ENCODE peak calls at places on chromosomes 1 and 21, in ten cellular contexts. Z is brain microvascular endothelial cell, C is heart right ventricle, I is heart left ventricle, F is thoracic aorta, J is bronchial epithelial cell, R is lower lobe of right lung, G is cardiac muscle cell, U is GM23338, T is Panc1. Q is an unnamed sample.

GRCh38 chr1:2194319-2194897 is at the start of gene FAAP20:
- DNase-seq in Z (peak; percentile 46), C (peak; percentile 76), I (peak; percentile 79), F (no peak), J (peak; percentile 15), R (no peak), G (peak; percentile 82), U (peak; percentile 80), T (no peak), Q (no peak)

GRCh38 chr1:209620484-209620879 is 31.7 kb downstream of the LAMB3 start:
- DNase-seq in Z (no peak), C (no peak), I (no peak), F (no peak), J (peak; percentile 71), R (no peak), G (no peak), U (no peak), T (no peak), Q (no peak)

GRCh38 chr1:34279971-34280370 is 103.3 kb downstream of the C1orf94 start:
- DNase-seq in Z (no peak), C (no peak), I (no peak), F (no peak), J (no peak), R (no peak), G (no peak), U (no peak), T (no peak), Q (no peak)

GRCh38 chr1:12170263-12170671 is 3.5 kb downstream of the TNFRSF1B start:
- DNase-seq in Z (no peak), C (no peak), I (no peak), F (no peak), J (no peak), R (no peak), G (no peak), U (no peak), T (no peak), Q (no peak)

GRCh38 chr1:48767957-48768510 is 8.7 kb downstream of the BEND5 start:
- DNase-seq in Z (no peak), C (no peak), I (no peak), F (no peak), J (no peak), R (no peak), G (no peak), U (no peak), T (no peak), Q (no peak)

GRCh38 chr1:229121845-229122436 is 149.0 kb upstream of the RAB4A start:
- DNase-seq in Z (no peak), C (no peak), I (no peak), F (no peak), J (no peak), R (no peak), G (no peak), U (peak; percentile 42), T (no peak), Q (no peak)

GRCh38 chr1:198549863-198550262 is 9.4 kb upstream of the ATP6V1G3 start:
- DNase-seq in Z (no peak), C (no peak), I (no peak), F (no peak), J (no peak), R (no peak), G (no peak), U (no peak), T (no peak), Q (no peak)

GRCh38 chr1:71464016-71464415 is 383.2 kb upstream of the ZRANB2 start:
- DNase-seq in Z (no peak), C (no peak), I (no peak), F (no peak), J (peak; percentile 19), R (no peak), G (no peak), U (no peak), T (no peak), Q (no peak)

GRCh38 chr1:213176341-213176740 is 125.3 kb downstream of the RPS6KC1 start:
- DNase-seq in Z (no peak), C (no peak), I (no peak), F (no peak), J (no peak), R (no peak), G (no peak), U (peak; percentile 8), T (no peak), Q (no peak)

GRCh38 chr1:152517237-152517811 is 3.0 kb downstream of the CRCT1 start:
- DNase-seq in Z (no peak), C (no peak), I (no peak), F (no peak), J (peak; percentile 97), R (no peak), G (no peak), U (no peak), T (no peak), Q (no peak)

GRCh38 chr1:206753141-206753540 is 17.4 kb upstream of the IL19 start:
- DNase-seq in Z (peak; percentile 12), C (no peak), I (no peak), F (no peak), J (peak; percentile 31), R (no peak), G (no peak), U (no peak), T (no peak), Q (no peak)

DNA sequence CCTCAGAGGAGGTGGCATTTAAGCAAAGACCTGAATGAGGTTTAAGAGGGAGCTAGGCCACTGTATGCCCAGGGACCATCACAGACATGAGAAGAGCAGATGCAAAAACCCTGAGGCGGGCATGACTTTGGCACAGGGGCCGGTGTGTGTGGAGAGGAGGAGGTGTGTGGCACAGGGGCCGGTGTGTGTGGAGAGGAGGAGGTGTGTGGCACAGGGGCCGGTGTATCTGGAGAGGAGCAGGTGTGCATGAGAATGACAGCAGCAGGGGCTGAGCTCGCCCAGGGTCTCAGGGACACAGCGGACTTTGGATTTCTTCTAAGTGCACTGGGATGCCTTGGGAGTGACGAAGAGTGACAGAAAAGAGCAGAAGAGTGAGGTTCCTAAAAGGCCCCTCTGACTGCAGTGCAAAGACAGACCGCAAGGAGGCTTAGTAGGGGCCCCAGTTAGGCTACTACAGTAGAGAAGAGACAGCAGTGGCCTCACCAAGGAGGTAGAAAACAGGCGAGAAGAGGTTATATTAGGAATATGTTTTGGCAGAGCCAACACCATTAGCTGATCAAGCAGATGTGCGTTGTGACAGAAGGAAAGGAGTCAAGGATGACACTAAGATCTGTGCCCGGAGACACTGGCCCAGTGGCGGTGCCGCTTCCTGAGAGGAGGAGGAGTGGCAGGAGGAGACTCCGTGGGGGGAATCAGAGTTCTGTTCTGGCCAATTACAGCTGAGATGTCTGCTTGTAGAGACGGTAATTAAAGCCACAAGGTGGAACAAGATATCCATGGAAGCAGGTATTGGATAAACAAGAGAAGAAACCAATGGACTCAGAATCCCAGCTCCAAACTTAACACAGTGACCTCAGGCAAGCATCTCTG is 18.4 kb downstream of the ZBTB17 start:
- DNase-seq in Z (no peak), C (no peak), I (no peak), F (no peak), J (no peak), R (no peak), G (peak; percentile 47), U (peak; percentile 86), T (no peak), Q (no peak)
- TF ChIP-seq CTCF in Z (peak; percentile 70), C (no peak), I (no peak), F (no peak), J (peak; percentile 42), R (no peak), G (peak; percentile 47), U (peak; percentile 60), T (peak; percentile 66), Q (no peak)

DNA sequence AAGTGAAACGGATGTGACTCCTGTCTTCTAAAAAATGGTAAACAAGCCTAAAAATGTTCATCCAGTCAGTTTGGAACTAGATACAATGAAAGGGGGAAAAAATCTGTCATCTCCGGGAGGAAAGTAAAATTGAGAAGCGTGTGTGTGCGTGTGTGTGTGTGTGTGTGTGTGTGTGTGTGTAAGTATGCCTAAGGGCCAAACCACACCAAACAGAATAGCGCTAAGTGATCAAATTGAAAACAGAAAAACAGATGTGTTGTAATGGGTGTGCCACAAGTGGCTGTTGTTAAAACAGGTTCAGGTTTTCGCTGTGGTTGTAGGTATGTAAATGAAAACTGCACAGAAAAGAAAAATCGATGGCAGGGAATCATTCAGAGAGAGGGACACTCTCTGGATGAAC is 106.7 kb downstream of the RNF220 start:
- DNase-seq in Z (no peak), C (no peak), I (no peak), F (no peak), J (peak; percentile 16), R (no peak), G (no peak), U (no peak), T (no peak), Q (no peak)
- H3K27me3 ChIP-seq in Z (peaks cover 36% of the 10 kb centered on the region), C (peaks cover 17% of the 10 kb centered on the region), I (peaks cover 10% of the 10 kb centered on the region), F (no peaks in the 10 kb centered on the region), J (peaks cover 2% of the 10 kb centered on the region), R (peaks cover 10% of the 10 kb centered on the region), G (peaks cover 2% of the 10 kb centered on the region), U (no peaks in the 10 kb centered on the region), T (no peaks in the 10 kb centered on the region), Q (no peaks in the 10 kb centered on the region)

DNA sequence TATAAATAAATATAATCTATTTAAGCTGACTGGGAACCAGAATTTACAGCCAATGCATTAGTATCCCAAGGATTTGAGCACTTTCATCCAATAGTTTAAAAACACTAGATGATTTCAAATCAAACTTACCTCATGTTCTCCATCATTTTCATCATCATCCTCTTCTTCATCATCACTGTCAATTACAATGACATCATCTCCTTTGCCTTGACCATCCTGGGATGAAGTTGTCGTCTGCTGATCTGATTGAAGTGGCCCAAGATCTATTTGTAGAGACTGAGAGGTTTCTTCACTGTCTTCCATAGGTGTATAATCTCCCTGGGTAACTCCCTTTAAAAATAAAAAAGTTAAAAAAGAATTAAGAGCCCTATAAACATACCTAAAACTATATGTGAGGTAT is 47.7 kb downstream of the TPR start:
- DNase-seq in Z (no peak), C (no peak), I (no peak), F (no peak), J (no peak), R (no peak), G (no peak), U (no peak), T (no peak), Q (no peak)
- TF ChIP-seq CTCF in Z (no peak), C (no peak), I (no peak), F (no peak), J (no peak), R (no peak), G (no peak), U (no peak), T (no peak), Q (no peak)

GRCh38 chr21:42369821-42370220 is 3.5 kb upstream of the TFF1 start:
- DNase-seq in Z (no peak), C (no peak), I (no peak), F (no peak), J (no peak), R (no peak), G (no peak), U (peak; percentile 63), T (no peak), Q (no peak)

GRCh38 chr21:42374457-42374856 is 8.1 kb upstream of the TFF1 start:
- DNase-seq in Z (no peak), C (no peak), I (no peak), F (no peak), J (no peak), R (no peak), G (no peak), U (no peak), T (no peak), Q (no peak)

GRCh38 chr21:42373181-42373907 is 7.0 kb upstream of the TFF1 start:
- DNase-seq in Z (no peak), C (no peak), I (no peak), F (no peak), J (no peak), R (no peak), G (no peak), U (no peak), T (no peak), Q (no peak)

GRCh38 chr21:42373908-42374455 is 7.6 kb upstream of the TFF1 start:
- DNase-seq in Z (no peak), C (no peak), I (no peak), F (no peak), J (no peak), R (no peak), G (no peak), U (no peak), T (no peak), Q (no peak)

GRCh38 chr21:42370894-42371654 is 4.7 kb upstream of the TFF1 start:
- DNase-seq in Z (no peak), C (no peak), I (no peak), F (no peak), J (no peak), R (no peak), G (no peak), U (no peak), T (no peak), Q (no peak)
- H3K27me3 ChIP-seq in Z (no peaks in the 10 kb centered on the region), C (peaks cover 46% of the 10 kb centered on the region), I (peaks cover 32% of the 10 kb centered on the region), F (no peaks in the 10 kb centered on the region), J (peaks cover 5% of the 10 kb centered on the region), R (peaks cover 4% of the 10 kb centered on the region), G (peaks cover 16% of the 10 kb centered on the region), U (no peaks in the 10 kb centered on the region), T (no peaks in the 10 kb centered on the region), Q (no peaks in the 10 kb centered on the region)